ENCODE peak calls at places on chromosomes 11 and 22, in five cellular contexts. One of them, this sample, is unnamed.

GRCh38 chr11:113282898-113283297 is 31.5 kb upstream of the TTC12 start:
- DNase-seq in ovary: no peak
- DNase-seq in progenitor cell of endocrine pancreas: no peak
- DNase-seq in hepatocyte: no peak
- DNase-seq in GM12878: no peak
- DNase-seq in this sample: no peak

GRCh38 chr11:128963744-128964340 is 21.2 kb upstream of the TP53AIP1 start:
- DNase-seq in ovary: no peak
- DNase-seq in progenitor cell of endocrine pancreas: no peak
- DNase-seq in hepatocyte: peak
- DNase-seq in GM12878: no peak
- DNase-seq in this sample: no peak

GRCh38 chr22:32888976-32889375 is 87.5 kb downstream of the TIMP3 start:
- DNase-seq in ovary: no peak
- DNase-seq in progenitor cell of endocrine pancreas: no peak
- DNase-seq in hepatocyte: no peak
- DNase-seq in GM12878: no peak
- DNase-seq in this sample: no peak

GRCh38 chr11:92841719-92842118 is 127.7 kb upstream of the MTNR1B start:
- DNase-seq in ovary: no peak
- DNase-seq in progenitor cell of endocrine pancreas: no peak
- DNase-seq in hepatocyte: no peak
- DNase-seq in GM12878: no peak
- DNase-seq in this sample: no peak

GRCh38 chr11:73175551-73176144 is 33.5 kb upstream of the FCHSD2 start:
- DNase-seq in ovary: no peak
- DNase-seq in progenitor cell of endocrine pancreas: no peak
- DNase-seq in hepatocyte: no peak
- DNase-seq in GM12878: no peak
- DNase-seq in this sample: peak

GRCh38 chr11:20048246-20048645 is 112.0 kb downstream of the DBX1 start:
- DNase-seq in ovary: no peak
- DNase-seq in progenitor cell of endocrine pancreas: no peak
- DNase-seq in hepatocyte: no peak
- DNase-seq in GM12878: no peak
- DNase-seq in this sample: no peak

GRCh38 chr22:44147821-44148574 is 32.7 kb upstream of the PARVG start:
- DNase-seq in ovary: no peak
- DNase-seq in progenitor cell of endocrine pancreas: no peak
- DNase-seq in hepatocyte: peak
- DNase-seq in GM12878: no peak
- DNase-seq in this sample: no peak

GRCh38 chr11:75383246-75383645 is 16.1 kb upstream of the RPS3 start:
- DNase-seq in ovary: no peak
- DNase-seq in progenitor cell of endocrine pancreas: no peak
- DNase-seq in hepatocyte: no peak
- DNase-seq in GM12878: no peak
- DNase-seq in this sample: no peak

GRCh38 chr11:26527685-26528084 is 44.4 kb downstream of the MUC15 start:
- DNase-seq in ovary: no peak
- DNase-seq in progenitor cell of endocrine pancreas: no peak
- DNase-seq in hepatocyte: no peak
- DNase-seq in GM12878: no peak
- DNase-seq in this sample: no peak

GRCh38 chr11:20116825-20117224 is 43.5 kb downstream of the DBX1 start:
- DNase-seq in ovary: no peak
- DNase-seq in progenitor cell of endocrine pancreas: no peak
- DNase-seq in hepatocyte: no peak
- DNase-seq in GM12878: no peak
- DNase-seq in this sample: no peak

GRCh38 chr11:638616-639323 is 1.7 kb downstream of the DRD4 start:
- DNase-seq in ovary: no peak
- DNase-seq in progenitor cell of endocrine pancreas: no peak
- DNase-seq in hepatocyte: peak
- DNase-seq in GM12878: no peak
- DNase-seq in this sample: no peak

DNA sequence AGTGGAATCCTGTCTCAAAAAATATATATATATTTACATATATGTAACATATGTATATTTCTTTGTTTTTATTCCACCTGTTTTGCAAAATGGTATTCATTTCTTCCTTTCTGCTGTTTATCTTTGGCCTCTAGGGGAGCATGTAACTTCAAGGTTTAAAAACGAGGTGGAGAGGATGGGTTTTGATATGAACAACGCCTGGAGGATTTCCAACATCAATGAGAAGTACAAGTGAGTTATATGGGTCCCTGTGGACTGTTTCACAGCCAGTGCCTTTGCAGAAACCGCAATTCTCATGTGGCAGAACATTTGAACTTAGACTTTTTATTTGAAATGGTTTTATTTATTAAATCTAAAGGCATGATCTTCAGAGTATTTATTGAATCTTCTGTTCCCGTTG is 81.6 kb upstream of the HORMAD2 start:
- DNase-seq in ovary: no peak
- DNase-seq in progenitor cell of endocrine pancreas: no peak
- DNase-seq in hepatocyte: no peak
- DNase-seq in GM12878: no peak
- DNase-seq in this sample: no peak
- TF ChIP-seq CTCF in ovary: no peak
- TF ChIP-seq CTCF in progenitor cell of endocrine pancreas: no peak
- TF ChIP-seq CTCF in hepatocyte: no peak
- TF ChIP-seq CTCF in GM12878: no peak
- TF ChIP-seq CTCF in this sample: no peak

GRCh38 chr11:102664001-102664752 is 39.0 kb upstream of the MMP20 start:
- DNase-seq in ovary: no peak
- DNase-seq in progenitor cell of endocrine pancreas: no peak
- DNase-seq in hepatocyte: no peak
- DNase-seq in GM12878: no peak
- DNase-seq in this sample: no peak
- TF ChIP-seq CTCF in ovary: no peak
- TF ChIP-seq CTCF in progenitor cell of endocrine pancreas: peak
- TF ChIP-seq CTCF in hepatocyte: peak
- TF ChIP-seq CTCF in GM12878: peak
- TF ChIP-seq CTCF in this sample: peak

GRCh38 chr22:42721045-42721434 is 370 bp upstream of the A4GALT start:
- DNase-seq in ovary: no peak
- DNase-seq in progenitor cell of endocrine pancreas: no peak
- DNase-seq in hepatocyte: no peak
- DNase-seq in GM12878: no peak
- DNase-seq in this sample: no peak

GRCh38 chr22:42720263-42721044 is at the start of gene A4GALT:
- DNase-seq in ovary: no peak
- DNase-seq in progenitor cell of endocrine pancreas: no peak
- DNase-seq in hepatocyte: peak
- DNase-seq in GM12878: no peak
- DNase-seq in this sample: no peak

GRCh38 chr22:42717197-42717967 is 3.3 kb downstream of the A4GALT start:
- DNase-seq in ovary: no peak
- DNase-seq in progenitor cell of endocrine pancreas: no peak
- DNase-seq in hepatocyte: no peak
- DNase-seq in GM12878: no peak
- DNase-seq in this sample: no peak

GRCh38 chr22:42719656-42720262 is 911 bp downstream of the A4GALT start:
- DNase-seq in ovary: no peak
- DNase-seq in progenitor cell of endocrine pancreas: no peak
- DNase-seq in hepatocyte: no peak
- DNase-seq in GM12878: no peak
- DNase-seq in this sample: no peak

GRCh38 chr22:42719133-42719532 is 1.5 kb downstream of the A4GALT start:
- DNase-seq in ovary: no peak
- DNase-seq in progenitor cell of endocrine pancreas: no peak
- DNase-seq in hepatocyte: no peak
- DNase-seq in GM12878: no peak
- DNase-seq in this sample: no peak
- TF ChIP-seq CTCF in ovary: no peak
- TF ChIP-seq CTCF in progenitor cell of endocrine pancreas: peak
- TF ChIP-seq CTCF in hepatocyte: no peak
- TF ChIP-seq CTCF in GM12878: no peak
- TF ChIP-seq CTCF in this sample: peak

GRCh38 chr11:82826526-82826925 is 73.7 kb downstream of the PRCP start:
- DNase-seq in ovary: no peak
- DNase-seq in progenitor cell of endocrine pancreas: no peak
- DNase-seq in hepatocyte: no peak
- DNase-seq in GM12878: no peak
- DNase-seq in this sample: no peak
- TF ChIP-seq CTCF in ovary: no peak
- TF ChIP-seq CTCF in progenitor cell of endocrine pancreas: no peak
- TF ChIP-seq CTCF in hepatocyte: no peak
- TF ChIP-seq CTCF in GM12878: no peak
- TF ChIP-seq CTCF in this sample: no peak

GRCh38 chr11:131354251-131354701 is 16.1 kb upstream of the NTM start:
- DNase-seq in ovary: no peak
- DNase-seq in progenitor cell of endocrine pancreas: no peak
- DNase-seq in hepatocyte: no peak
- DNase-seq in GM12878: no peak
- DNase-seq in this sample: no peak

GRCh38 chr11:131353761-131354160 is 16.7 kb upstream of the NTM start:
- DNase-seq in ovary: no peak
- DNase-seq in progenitor cell of endocrine pancreas: no peak
- DNase-seq in hepatocyte: no peak
- DNase-seq in GM12878: no peak
- DNase-seq in this sample: no peak

GRCh38 chr11:131351848-131352247 is 18.6 kb upstream of the NTM start:
- DNase-seq in ovary: no peak
- DNase-seq in progenitor cell of endocrine pancreas: no peak
- DNase-seq in hepatocyte: no peak
- DNase-seq in GM12878: no peak
- DNase-seq in this sample: no peak

GRCh38 chr11:131349368-131350086 is 20.9 kb upstream of the NTM start:
- DNase-seq in ovary: no peak
- DNase-seq in progenitor cell of endocrine pancreas: no peak
- DNase-seq in hepatocyte: no peak
- DNase-seq in GM12878: no peak
- DNase-seq in this sample: no peak
- TF ChIP-seq CTCF in ovary: no peak
- TF ChIP-seq CTCF in progenitor cell of endocrine pancreas: peak
- TF ChIP-seq CTCF in hepatocyte: no peak
- TF ChIP-seq CTCF in GM12878: no peak
- TF ChIP-seq CTCF in this sample: no peak

GRCh38 chr11:79950741-79951140 is 509.9 kb upstream of the TENM4 start:
- DNase-seq in ovary: no peak
- DNase-seq in progenitor cell of endocrine pancreas: no peak
- DNase-seq in hepatocyte: no peak
- DNase-seq in GM12878: no peak
- DNase-seq in this sample: no peak

GRCh38 chr11:79953629-79954028 is 512.8 kb upstream of the TENM4 start:
- DNase-seq in ovary: no peak
- DNase-seq in progenitor cell of endocrine pancreas: no peak
- DNase-seq in hepatocyte: no peak
- DNase-seq in GM12878: no peak
- DNase-seq in this sample: no peak

GRCh38 chr11:79956061-79956460 is 515.2 kb upstream of the TENM4 start:
- DNase-seq in ovary: no peak
- DNase-seq in progenitor cell of endocrine pancreas: no peak
- DNase-seq in hepatocyte: no peak
- DNase-seq in GM12878: no peak
- DNase-seq in this sample: no peak

GRCh38 chr11:79949574-79949973 is 508.7 kb upstream of the TENM4 start:
- DNase-seq in ovary: no peak
- DNase-seq in progenitor cell of endocrine pancreas: no peak
- DNase-seq in hepatocyte: no peak
- DNase-seq in GM12878: no peak
- DNase-seq in this sample: no peak

DNA sequence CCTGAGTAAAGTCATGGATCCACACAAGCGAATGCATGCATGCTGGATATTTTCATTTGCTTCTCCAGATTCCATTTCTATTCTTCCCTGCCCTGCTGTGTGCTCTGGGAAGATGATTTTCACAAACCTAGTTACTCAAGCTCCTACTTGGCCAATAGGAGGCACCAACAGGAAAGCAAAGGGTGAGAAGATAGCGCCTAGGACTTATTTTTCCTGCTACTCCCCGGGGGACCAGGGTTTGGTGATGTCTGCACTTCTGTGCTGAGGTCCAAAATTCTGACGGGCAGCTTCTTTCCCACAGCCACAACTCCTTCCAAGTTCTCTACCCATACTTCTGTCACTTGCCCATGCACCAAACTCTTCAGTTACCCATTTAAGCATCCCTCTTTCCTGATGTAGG is 509.3 kb upstream of the TENM4 start:
- DNase-seq in ovary: no peak
- DNase-seq in progenitor cell of endocrine pancreas: no peak
- DNase-seq in hepatocyte: no peak
- DNase-seq in GM12878: no peak
- DNase-seq in this sample: no peak
- TF ChIP-seq CTCF in ovary: no peak
- TF ChIP-seq CTCF in progenitor cell of endocrine pancreas: no peak
- TF ChIP-seq CTCF in hepatocyte: no peak
- TF ChIP-seq CTCF in GM12878: no peak
- TF ChIP-seq CTCF in this sample: no peak